ENCODE peak calls at places on chromosomes 13 and 19, in six cellular contexts. One of them, this sample, is unnamed.
A peak's percentile ranks its signal among the peaks of the same experiment; 100 is the strongest.

GRCh38 chr13:102648046-102648445 is 46.8 kb downstream of the METTL21C start:
- DNase-seq in ovary: no peak
- DNase-seq in aorta: no peak
- DNase-seq in tibial artery: no peak
- DNase-seq in heart right ventricle: no peak
- DNase-seq in naive thymus-derived CD4-positive, alpha-beta T cell: no peak
- DNase-seq in this sample: no peak

GRCh38 chr19:2027361-2027760 is 11.8 kb upstream of the BTBD2 start:
- DNase-seq in ovary: no peak
- DNase-seq in aorta: no peak
- DNase-seq in tibial artery: no peak
- DNase-seq in heart right ventricle: no peak
- DNase-seq in naive thymus-derived CD4-positive, alpha-beta T cell: no peak
- DNase-seq in this sample: no peak

GRCh38 chr13:100392709-100393630 is 195.6 kb downstream of the GGACT start:
- DNase-seq in ovary: peak; percentile 93
- DNase-seq in aorta: peak; percentile 86
- DNase-seq in tibial artery: peak; percentile 90
- DNase-seq in heart right ventricle: peak; percentile 71
- DNase-seq in naive thymus-derived CD4-positive, alpha-beta T cell: peak; percentile 69
- DNase-seq in this sample: no peak

GRCh38 chr19:54310543-54310942 is 2.4 kb downstream of the LILRA5 start:
- DNase-seq in ovary: no peak
- DNase-seq in aorta: no peak
- DNase-seq in tibial artery: no peak
- DNase-seq in heart right ventricle: no peak
- DNase-seq in naive thymus-derived CD4-positive, alpha-beta T cell: no peak
- DNase-seq in this sample: no peak

GRCh38 chr19:48596679-48597465 is 9.7 kb upstream of the SPACA4 start:
- DNase-seq in ovary: no peak
- DNase-seq in aorta: no peak
- DNase-seq in tibial artery: no peak
- DNase-seq in heart right ventricle: no peak
- DNase-seq in naive thymus-derived CD4-positive, alpha-beta T cell: no peak
- DNase-seq in this sample: no peak

GRCh38 chr19:2051771-2052704 is 994 bp upstream of the MKNK2 start:
- DNase-seq in ovary: peak; percentile 83
- DNase-seq in aorta: no peak
- DNase-seq in tibial artery: no peak
- DNase-seq in heart right ventricle: peak; percentile 76
- DNase-seq in naive thymus-derived CD4-positive, alpha-beta T cell: peak; percentile 50
- DNase-seq in this sample: no peak

GRCh38 chr19:49605605-49606004 is 14.6 kb downstream of the PRR12 start:
- DNase-seq in ovary: no peak
- DNase-seq in aorta: no peak
- DNase-seq in tibial artery: no peak
- DNase-seq in heart right ventricle: no peak
- DNase-seq in naive thymus-derived CD4-positive, alpha-beta T cell: no peak
- DNase-seq in this sample: no peak

GRCh38 chr13:75533866-75534265 is 3.8 kb downstream of the COMMD6 start:
- DNase-seq in ovary: no peak
- DNase-seq in aorta: no peak
- DNase-seq in tibial artery: no peak
- DNase-seq in heart right ventricle: no peak
- DNase-seq in naive thymus-derived CD4-positive, alpha-beta T cell: no peak
- DNase-seq in this sample: no peak

GRCh38 chr13:74132152-74132767 is 1.9 kb downstream of the KLF12 start:
- DNase-seq in ovary: no peak
- DNase-seq in aorta: no peak
- DNase-seq in tibial artery: no peak
- DNase-seq in heart right ventricle: no peak
- DNase-seq in naive thymus-derived CD4-positive, alpha-beta T cell: no peak
- DNase-seq in this sample: no peak

GRCh38 chr13:101736551-101736950 is 284.1 kb downstream of the ITGBL1 start:
- DNase-seq in ovary: no peak
- DNase-seq in aorta: no peak
- DNase-seq in tibial artery: no peak
- DNase-seq in heart right ventricle: no peak
- DNase-seq in naive thymus-derived CD4-positive, alpha-beta T cell: no peak
- DNase-seq in this sample: no peak

GRCh38 chr13:18235756-18236527 is 945.7 kb downstream of the TUBA3C start:
- DNase-seq in ovary: no peak
- DNase-seq in aorta: no peak
- DNase-seq in tibial artery: no peak
- DNase-seq in heart right ventricle: no peak
- DNase-seq in naive thymus-derived CD4-positive, alpha-beta T cell: no peak
- DNase-seq in this sample: no peak

GRCh38 chr19:7795555-7796161 is 32.6 kb downstream of the CLEC4M start:
- DNase-seq in ovary: no peak
- DNase-seq in aorta: no peak
- DNase-seq in tibial artery: no peak
- DNase-seq in heart right ventricle: no peak
- DNase-seq in naive thymus-derived CD4-positive, alpha-beta T cell: no peak
- DNase-seq in this sample: no peak

GRCh38 chr13:95298971-95299627 is 2.2 kb downstream of the ABCC4 start:
- DNase-seq in ovary: no peak
- DNase-seq in aorta: no peak
- DNase-seq in tibial artery: no peak
- DNase-seq in heart right ventricle: no peak
- DNase-seq in naive thymus-derived CD4-positive, alpha-beta T cell: no peak
- DNase-seq in this sample: no peak

GRCh38 chr19:38686530-38686888 is 39.1 kb downstream of the ACTN4 start:
- DNase-seq in ovary: no peak
- DNase-seq in aorta: no peak
- DNase-seq in tibial artery: no peak
- DNase-seq in heart right ventricle: no peak
- DNase-seq in naive thymus-derived CD4-positive, alpha-beta T cell: peak; percentile 53
- DNase-seq in this sample: no peak

GRCh38 chr13:46521921-46522691 is 30.9 kb upstream of the LRCH1 start:
- DNase-seq in ovary: no peak
- DNase-seq in aorta: no peak
- DNase-seq in tibial artery: no peak
- DNase-seq in heart right ventricle: no peak
- DNase-seq in naive thymus-derived CD4-positive, alpha-beta T cell: no peak
- DNase-seq in this sample: no peak

GRCh38 chr13:21232196-21232595 is 55.7 kb downstream of the MRPL57 start:
- DNase-seq in ovary: peak; percentile 55
- DNase-seq in aorta: no peak
- DNase-seq in tibial artery: no peak
- DNase-seq in heart right ventricle: no peak
- DNase-seq in naive thymus-derived CD4-positive, alpha-beta T cell: no peak
- DNase-seq in this sample: no peak

GRCh38 chr19:37551123-37551993 is 43.2 kb downstream of the ZNF571 start:
- DNase-seq in ovary: no peak
- DNase-seq in aorta: no peak
- DNase-seq in tibial artery: no peak
- DNase-seq in heart right ventricle: peak; percentile 47
- DNase-seq in naive thymus-derived CD4-positive, alpha-beta T cell: peak; percentile 59
- DNase-seq in this sample: no peak

GRCh38 chr19:23758187-23759074 is at the start of gene ZNF681:
- DNase-seq in ovary: peak; percentile 85
- DNase-seq in aorta: peak; percentile 95
- DNase-seq in tibial artery: peak; percentile 91
- DNase-seq in heart right ventricle: peak; percentile 93
- DNase-seq in naive thymus-derived CD4-positive, alpha-beta T cell: peak; percentile 68
- DNase-seq in this sample: peak; percentile 93

GRCh38 chr19:47469419-47469700 is 2.3 kb downstream of the SLC8A2 start:
- DNase-seq in ovary: no peak
- DNase-seq in aorta: no peak
- DNase-seq in tibial artery: no peak
- DNase-seq in heart right ventricle: no peak
- DNase-seq in naive thymus-derived CD4-positive, alpha-beta T cell: no peak
- DNase-seq in this sample: no peak

GRCh38 chr19:47465957-47466356 is 5.7 kb downstream of the SLC8A2 start:
- DNase-seq in ovary: no peak
- DNase-seq in aorta: no peak
- DNase-seq in tibial artery: no peak
- DNase-seq in heart right ventricle: no peak
- DNase-seq in naive thymus-derived CD4-positive, alpha-beta T cell: no peak
- DNase-seq in this sample: no peak

GRCh38 chr19:47467914-47468313 is 3.8 kb downstream of the SLC8A2 start:
- DNase-seq in ovary: no peak
- DNase-seq in aorta: no peak
- DNase-seq in tibial artery: no peak
- DNase-seq in heart right ventricle: no peak
- DNase-seq in naive thymus-derived CD4-positive, alpha-beta T cell: no peak
- DNase-seq in this sample: no peak

GRCh38 chr19:47461876-47462275 is 9.8 kb downstream of the SLC8A2 start:
- DNase-seq in ovary: no peak
- DNase-seq in aorta: no peak
- DNase-seq in tibial artery: no peak
- DNase-seq in heart right ventricle: no peak
- DNase-seq in naive thymus-derived CD4-positive, alpha-beta T cell: no peak
- DNase-seq in this sample: no peak

DNA sequence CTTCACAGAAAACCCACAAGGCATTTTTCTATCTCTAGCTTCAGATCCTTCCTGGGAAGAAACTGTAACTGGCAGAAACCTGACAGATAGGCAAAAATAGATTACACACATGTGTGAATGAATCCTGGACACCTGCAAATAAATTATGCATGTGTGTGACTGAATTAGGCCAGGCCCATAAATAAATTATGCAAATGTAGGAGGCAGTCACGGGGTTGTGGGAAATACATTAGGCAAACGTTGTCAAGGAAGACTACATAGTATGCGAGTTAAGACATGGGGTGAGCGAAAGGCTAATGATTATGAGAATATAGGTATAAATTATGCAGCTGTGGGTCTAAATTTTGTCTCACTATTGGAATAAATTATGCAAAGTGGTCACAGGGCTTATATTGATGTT is 7.1 kb downstream of the SLC8A2 start:
- DNase-seq in ovary: no peak
- DNase-seq in aorta: no peak
- DNase-seq in tibial artery: no peak
- DNase-seq in heart right ventricle: no peak
- DNase-seq in naive thymus-derived CD4-positive, alpha-beta T cell: no peak
- DNase-seq in this sample: no peak
- H3K27me3 ChIP-seq in ovary: peaks cover 2% of the 10 kb centered on the region
- H3K27me3 ChIP-seq in aorta: no peaks in the 10 kb centered on the region
- H3K27me3 ChIP-seq in tibial artery: no peaks in the 10 kb centered on the region
- H3K27me3 ChIP-seq in heart right ventricle: peaks cover 50% of the 10 kb centered on the region
- H3K27me3 ChIP-seq in naive thymus-derived CD4-positive, alpha-beta T cell: no peaks in the 10 kb centered on the region
- H3K27me3 ChIP-seq in this sample: no peaks in the 10 kb centered on the region

DNA sequence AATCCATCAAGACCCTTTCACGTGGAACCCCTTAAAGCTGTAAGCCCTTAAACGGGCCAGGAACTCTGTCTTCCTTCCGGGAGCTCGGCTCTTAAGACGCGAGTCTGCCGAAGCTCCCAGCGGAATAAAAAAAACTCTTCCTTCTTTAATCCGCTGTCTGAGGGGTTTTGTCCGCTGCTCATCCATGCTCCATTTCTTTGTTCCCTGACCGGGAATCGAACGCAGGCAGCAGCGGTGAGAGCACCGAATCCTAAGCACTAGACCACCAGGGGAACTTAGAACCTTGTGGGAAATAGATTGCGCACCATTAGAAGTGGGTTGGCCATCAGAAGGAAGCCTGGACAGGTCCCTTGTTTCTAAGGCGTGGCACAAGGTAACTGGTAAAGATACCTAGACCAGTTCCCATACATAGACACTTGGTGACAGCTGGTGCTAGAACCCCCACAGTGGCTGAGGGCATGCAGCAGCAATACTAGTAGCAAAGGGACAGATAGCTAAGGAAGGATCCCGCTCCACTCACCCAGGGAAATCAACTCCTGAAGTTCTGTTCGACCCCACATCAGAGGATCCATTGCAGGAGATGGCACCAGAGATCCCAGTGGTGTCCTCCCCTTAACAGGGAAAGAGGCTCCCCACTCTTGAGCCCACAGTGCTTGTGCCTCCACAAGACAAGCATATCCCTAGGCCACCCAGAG is 1.5 kb upstream of the RGCC start:
- DNase-seq in ovary: no peak
- DNase-seq in aorta: no peak
- DNase-seq in tibial artery: no peak
- DNase-seq in heart right ventricle: no peak
- DNase-seq in naive thymus-derived CD4-positive, alpha-beta T cell: no peak
- DNase-seq in this sample: no peak
- H3K27me3 ChIP-seq in ovary: no peaks in the 10 kb centered on the region
- H3K27me3 ChIP-seq in aorta: no peaks in the 10 kb centered on the region
- H3K27me3 ChIP-seq in tibial artery: no peaks in the 10 kb centered on the region
- H3K27me3 ChIP-seq in heart right ventricle: peaks cover 33% of the 10 kb centered on the region
- H3K27me3 ChIP-seq in naive thymus-derived CD4-positive, alpha-beta T cell: no peaks in the 10 kb centered on the region
- H3K27me3 ChIP-seq in this sample: no peaks in the 10 kb centered on the region

DNA sequence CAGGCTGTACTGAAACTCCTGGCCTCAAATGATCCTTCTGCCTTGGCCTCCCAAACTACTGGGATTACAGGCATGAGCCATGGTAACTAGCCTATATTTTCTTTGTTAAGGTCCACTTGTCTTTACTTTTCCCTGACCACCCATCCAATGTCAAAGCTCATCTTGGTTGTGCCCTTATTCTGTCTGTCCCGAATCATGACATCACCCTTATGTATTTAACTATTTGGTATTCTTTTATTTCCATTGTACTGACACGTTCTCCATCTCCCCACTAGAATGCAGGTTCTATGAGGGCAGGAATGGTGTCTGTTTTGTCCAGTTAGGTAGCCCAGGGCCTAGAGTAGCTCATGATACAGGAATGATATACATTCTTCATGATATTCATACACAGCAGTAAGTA is 104.8 kb downstream of the ZNF536 start:
- DNase-seq in ovary: no peak
- DNase-seq in aorta: no peak
- DNase-seq in tibial artery: no peak
- DNase-seq in heart right ventricle: no peak
- DNase-seq in naive thymus-derived CD4-positive, alpha-beta T cell: no peak
- DNase-seq in this sample: no peak
- H3K27me3 ChIP-seq in ovary: no peaks in the 10 kb centered on the region
- H3K27me3 ChIP-seq in aorta: no peaks in the 10 kb centered on the region
- H3K27me3 ChIP-seq in tibial artery: no peaks in the 10 kb centered on the region
- H3K27me3 ChIP-seq in heart right ventricle: no peaks in the 10 kb centered on the region
- H3K27me3 ChIP-seq in naive thymus-derived CD4-positive, alpha-beta T cell: no peaks in the 10 kb centered on the region
- H3K27me3 ChIP-seq in this sample: no peaks in the 10 kb centered on the region

GRCh38 chr19:18571564-18572344 is at the start of gene UBA52:
- DNase-seq in ovary: peak; percentile 98
- DNase-seq in aorta: peak; percentile 99
- DNase-seq in tibial artery: peak; percentile 99
- DNase-seq in heart right ventricle: peak; percentile 97
- DNase-seq in naive thymus-derived CD4-positive, alpha-beta T cell: peak; percentile 99
- DNase-seq in this sample: peak; percentile 96
- H3K27me3 ChIP-seq in ovary: no peaks in the 10 kb centered on the region
- H3K27me3 ChIP-seq in aorta: no peaks in the 10 kb centered on the region
- H3K27me3 ChIP-seq in tibial artery: no peaks in the 10 kb centered on the region
- H3K27me3 ChIP-seq in heart right ventricle: no peaks in the 10 kb centered on the region
- H3K27me3 ChIP-seq in naive thymus-derived CD4-positive, alpha-beta T cell: no peaks in the 10 kb centered on the region
- H3K27me3 ChIP-seq in this sample: no peaks in the 10 kb centered on the region

GRCh38 chr19:18790566-18791314 is at the start of gene COMP:
- DNase-seq in ovary: no peak
- DNase-seq in aorta: no peak
- DNase-seq in tibial artery: no peak
- DNase-seq in heart right ventricle: no peak
- DNase-seq in naive thymus-derived CD4-positive, alpha-beta T cell: no peak
- DNase-seq in this sample: no peak
- H3K27me3 ChIP-seq in ovary: peaks cover 13% of the 10 kb centered on the region
- H3K27me3 ChIP-seq in aorta: no peaks in the 10 kb centered on the region
- H3K27me3 ChIP-seq in tibial artery: peaks cover 17% of the 10 kb centered on the region
- H3K27me3 ChIP-seq in heart right ventricle: peaks cover 99% of the 10 kb centered on the region
- H3K27me3 ChIP-seq in naive thymus-derived CD4-positive, alpha-beta T cell: peaks cover 5% of the 10 kb centered on the region
- H3K27me3 ChIP-seq in this sample: peaks cover 61% of the 10 kb centered on the region

This sample was measured in dorsolateral prefrontal cortex.